ENCODE peak calls at places on chromosome 21, in five cellular contexts. K, L, S, V and M are unnamed samples.

GRCh38 chr21:37006521-37007291 is at the start of gene RIPPLY3:
- DNase-seq in K (no peak), L (no peak), S (peak; percentile 45), V (no peak), M (peak; percentile 8)

GRCh38 chr21:28521932-28522826 is 470.5 kb downstream of the LTN1 start:
- DNase-seq in K (peak; percentile 74), L (no peak), S (peak; percentile 54), V (peak; percentile 31), M (peak; percentile 88)

GRCh38 chr21:36627242-36627641 is 71.7 kb upstream of the SIM2 start:
- DNase-seq in K (no peak), L (no peak), S (peak; percentile 96), V (no peak), M (peak; percentile 49)

GRCh38 chr21:32378956-32379355 is 13.9 kb downstream of the URB1 start:
- DNase-seq in K (no peak), L (no peak), S (no peak), V (no peak), M (no peak)

GRCh38 chr21:33396966-33397365 is 6.2 kb upstream of the IFNGR2 start:
- DNase-seq in K (no peak), L (no peak), S (no peak), V (no peak), M (peak; percentile 85)

GRCh38 chr21:31117046-31117916 is 79.0 kb upstream of the KRTAP19-8 start:
- DNase-seq in K (no peak), L (no peak), S (peak; percentile 94), V (no peak), M (peak; percentile 80)

GRCh38 chr21:28884481-28884880 is 108.2 kb downstream of the LTN1 start:
- DNase-seq in K (no peak), L (no peak), S (peak; percentile 23), V (no peak), M (no peak)

GRCh38 chr21:17607684-17608083 is 5.0 kb downstream of the BTG3 start:
- DNase-seq in K (no peak), L (no peak), S (no peak), V (no peak), M (no peak)

GRCh38 chr21:28805885-28806284 is 186.8 kb downstream of the LTN1 start:
- DNase-seq in K (peak; percentile 46), L (no peak), S (peak; percentile 65), V (no peak), M (peak; percentile 95)

GRCh38 chr21:36509966-36510742 is 30.2 kb upstream of the CLDN14 start:
- DNase-seq in K (no peak), L (no peak), S (peak; percentile 93), V (no peak), M (no peak)

GRCh38 chr21:33543505-33544129 is 779 bp downstream of the SON start:
- DNase-seq in K (no peak), L (no peak), S (peak; percentile 47), V (peak; percentile 71), M (no peak)

GRCh38 chr21:36330904-36331303 is 10.9 kb downstream of the MORC3 start:
- DNase-seq in K (no peak), L (no peak), S (peak; percentile 62), V (no peak), M (peak; percentile 71)

GRCh38 chr21:17585875-17586450 is 26.7 kb downstream of the BTG3 start:
- DNase-seq in K (peak; percentile 52), L (no peak), S (peak; percentile 73), V (no peak), M (peak; percentile 80)

GRCh38 chr21:36747114-36747814 is 48.3 kb downstream of the SIM2 start:
- DNase-seq in K (no peak), L (no peak), S (no peak), V (no peak), M (no peak)

GRCh38 chr21:31668651-31669491 is 9.4 kb downstream of the SOD1 start:
- DNase-seq in K (no peak), L (no peak), S (no peak), V (no peak), M (no peak)

GRCh38 chr21:38807481-38807880 is 1.8 kb downstream of the ETS2 start:
- DNase-seq in K (no peak), L (no peak), S (no peak), V (no peak), M (peak; percentile 47)

GRCh38 chr21:46119565-46120271 is 21.8 kb downstream of the COL6A2 start:
- DNase-seq in K (no peak), L (peak; percentile 42), S (no peak), V (peak; percentile 18), M (no peak)

GRCh38 chr21:34795152-34796141 is 126.7 kb downstream of the CLIC6 start:
- DNase-seq in K (no peak), L (no peak), S (peak; percentile 92), V (no peak), M (peak; percentile 68)

GRCh38 chr21:38471766-38472165 is 26.5 kb downstream of the ERG start:
- DNase-seq in K (no peak), L (no peak), S (no peak), V (no peak), M (no peak)

GRCh38 chr21:15774590-15774989 is 44.8 kb downstream of the USP25 start:
- DNase-seq in K (no peak), L (no peak), S (peak; percentile 52), V (no peak), M (peak; percentile 66)

GRCh38 chr21:44483288-44484237 is 28.3 kb downstream of the LRRC3 start:
- DNase-seq in K (no peak), L (no peak), S (no peak), V (no peak), M (peak; percentile 2)

GRCh38 chr21:44485796-44486195 is 30.5 kb downstream of the LRRC3 start:
- DNase-seq in K (no peak), L (no peak), S (no peak), V (no peak), M (no peak)

GRCh38 chr21:44484498-44485253 is 29.4 kb downstream of the LRRC3 start:
- DNase-seq in K (no peak), L (no peak), S (no peak), V (no peak), M (no peak)

GRCh38 chr21:44486302-44486701 is 31.0 kb downstream of the LRRC3 start:
- DNase-seq in K (no peak), L (no peak), S (no peak), V (no peak), M (no peak)

GRCh38 chr21:44485254-44485793 is 30.0 kb downstream of the LRRC3 start:
- DNase-seq in K (no peak), L (peak; percentile 69), S (no peak), V (peak; percentile 34), M (peak; percentile 50)
- H3K4me3 ChIP-seq in K (no peak overlapping the region), L (no peak overlapping the region), S (no peak overlapping the region), V (peak overlapping the region; percentile 21), M (peak overlapping the region; percentile 58)

DNA sequence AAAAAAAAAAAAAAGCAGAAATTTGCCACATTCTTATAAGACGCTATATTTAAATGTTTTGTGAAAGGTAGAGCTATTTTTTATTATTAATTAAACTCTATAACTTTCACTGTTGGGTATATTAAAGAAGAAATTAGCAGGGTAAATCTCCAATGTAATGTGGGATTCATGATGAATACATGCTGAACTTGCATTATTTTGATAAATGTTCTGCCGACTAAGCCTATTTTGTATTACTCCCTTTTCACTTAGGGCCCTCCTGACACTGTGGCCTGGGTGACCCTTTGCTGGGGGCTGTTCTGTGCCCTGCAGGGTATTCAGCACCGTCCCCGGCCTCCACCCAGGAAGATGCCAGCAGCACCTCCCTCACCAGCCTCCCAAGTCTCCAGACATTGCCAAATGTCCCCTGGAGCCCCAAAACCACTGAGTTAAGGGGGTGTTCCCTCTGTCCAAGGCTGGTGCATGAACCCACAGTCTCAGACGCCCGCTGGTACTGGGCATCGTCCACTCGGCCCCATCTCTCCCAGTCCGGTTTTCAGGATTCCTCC is 22.5 kb downstream of the RSPH1 start:
- DNase-seq in K (no peak), L (no peak), S (no peak), V (no peak), M (no peak)
- H3K4me3 ChIP-seq in K (no peak overlapping the region), L (no peak overlapping the region), S (no peak overlapping the region), V (no peak overlapping the region), M (no peak overlapping the region)

GRCh38 chr21:42109473-42109872 is 38.4 kb downstream of the UMODL1 start:
- DNase-seq in K (no peak), L (peak; percentile 41), S (no peak), V (no peak), M (no peak)

GRCh38 chr21:42107177-42107880 is 36.2 kb downstream of the UMODL1 start:
- DNase-seq in K (no peak), L (peak; percentile 44), S (peak; percentile 19), V (no peak), M (no peak)

GRCh38 chr21:42108554-42108885 is 37.4 kb downstream of the UMODL1 start:
- DNase-seq in K (no peak), L (peak; percentile 43), S (no peak), V (no peak), M (no peak)

GRCh38 chr21:42108941-42109340 is 37.8 kb downstream of the UMODL1 start:
- DNase-seq in K (no peak), L (no peak), S (no peak), V (no peak), M (peak; percentile 45)

GRCh38 chr21:42107881-42108553 is 36.9 kb downstream of the UMODL1 start:
- DNase-seq in K (no peak), L (peak; percentile 77), S (peak; percentile 81), V (no peak), M (peak; percentile 43)
- H3K4me3 ChIP-seq in K (no peak overlapping the region), L (no peak overlapping the region), S (no peak overlapping the region), V (no peak overlapping the region), M (no peak overlapping the region)

GRCh38 chr21:41208946-41209345 is 41.0 kb downstream of the BACE2 start:
- DNase-seq in K (no peak), L (no peak), S (no peak), V (no peak), M (no peak)

GRCh38 chr21:41210405-41211040 is 42.6 kb downstream of the BACE2 start:
- DNase-seq in K (no peak), L (no peak), S (no peak), V (no peak), M (no peak)

GRCh38 chr21:41211041-41211426 is 43.1 kb downstream of the BACE2 start:
- DNase-seq in K (no peak), L (no peak), S (no peak), V (no peak), M (no peak)

GRCh38 chr21:41204736-41205135 is 36.8 kb downstream of the BACE2 start:
- DNase-seq in K (no peak), L (no peak), S (no peak), V (no peak), M (no peak)

DNA sequence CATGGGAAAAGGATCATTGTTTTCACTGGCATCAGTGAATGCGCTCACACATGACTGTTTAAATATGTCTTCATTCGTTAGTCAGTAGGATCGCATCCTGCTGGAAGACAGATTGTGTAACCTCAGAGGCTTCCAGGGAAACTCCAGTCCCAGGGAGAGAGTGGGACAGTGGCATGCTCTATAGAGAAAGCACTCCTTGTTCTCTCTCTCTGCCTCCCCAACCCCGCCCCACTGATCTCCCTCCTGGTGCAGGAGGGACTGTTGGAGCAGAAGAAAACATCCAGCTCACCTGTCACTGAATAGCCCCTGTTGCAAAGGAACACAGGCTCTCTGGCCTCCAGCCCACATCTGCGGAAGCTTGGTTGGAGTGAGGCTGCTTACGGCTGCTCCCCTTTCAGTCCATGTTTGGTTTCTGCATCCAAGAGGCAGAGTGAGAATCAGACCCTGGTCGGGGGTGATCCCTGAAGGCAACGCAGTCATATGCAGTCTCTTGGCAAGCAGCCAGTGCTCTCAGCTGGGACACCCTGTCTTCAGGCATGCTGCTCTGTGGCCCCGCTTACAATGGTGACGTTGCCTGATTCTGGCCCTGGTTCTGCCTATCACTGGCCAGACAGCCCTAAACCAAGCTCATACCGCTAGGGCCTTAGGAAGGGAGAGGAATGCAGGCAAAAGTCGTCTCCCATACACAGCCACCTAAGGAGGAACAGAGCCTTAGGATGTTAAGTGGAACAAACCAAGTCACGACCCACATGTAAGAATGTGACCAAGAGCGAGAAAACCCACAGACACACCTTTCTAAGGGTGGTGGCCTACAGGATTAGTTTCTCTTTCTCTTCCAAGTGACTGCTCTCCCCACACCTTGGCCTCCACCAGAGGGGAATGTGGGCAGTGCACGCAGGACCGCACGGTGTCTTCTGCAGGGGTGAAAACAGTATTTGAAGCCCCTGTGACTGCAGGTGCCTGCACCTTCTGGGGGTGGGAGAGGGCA is 39.7 kb downstream of the BACE2 start:
- DNase-seq in K (no peak), L (peak; percentile 84), S (no peak), V (peak; percentile 34), M (peak; percentile 92)
- H3K4me3 ChIP-seq in K (no peak overlapping the region), L (no peak overlapping the region), S (no peak overlapping the region), V (no peak overlapping the region), M (peak overlapping the region; percentile 2)